ENCODE peak calls at places on chromosome 19, in six cellular contexts. X, W, C, N, E and R are unnamed samples.
A peak's percentile ranks its signal among the peaks of the same experiment; 100 is the strongest.

GRCh38 chr19:50795665-50796073 is 5.5 kb downstream of the ACP4 start:
- DNase-seq in X (no peak), W (no peak), C (no peak), N (no peak), E (no peak), R (no peak)

GRCh38 chr19:54889566-54889965 is 15.5 kb downstream of the FCAR start:
- DNase-seq in X (no peak), W (no peak), C (no peak), N (no peak), E (no peak), R (no peak)

GRCh38 chr19:49469828-49470614 is 4.0 kb upstream of the FLT3LG start:
- DNase-seq in X (no peak), W (peak; percentile 53), C (peak; percentile 43), N (no peak), E (no peak), R (no peak)

GRCh38 chr19:38304866-38305429 is 897 bp downstream of the C19orf33 start:
- DNase-seq in X (no peak), W (peak; percentile 98), C (no peak), N (peak; percentile 96), E (peak; percentile 98), R (peak; percentile 95)

GRCh38 chr19:40745402-40745780 is 4.9 kb downstream of the ACTMAP start:
- DNase-seq in X (peak; percentile 50), W (no peak), C (no peak), N (no peak), E (no peak), R (no peak)

GRCh38 chr19:12272980-12273901 is 21.4 kb downstream of the ZNF44 start:
- DNase-seq in X (peak; percentile 9), W (no peak), C (no peak), N (no peak), E (no peak), R (no peak)

GRCh38 chr19:41426116-41426841 is 895 bp downstream of the B3GNT8 start:
- DNase-seq in X (peak; percentile 10), W (no peak), C (no peak), N (no peak), E (no peak), R (no peak)

GRCh38 chr19:30158067-30158892 is 213.9 kb upstream of the ZNF536 start:
- DNase-seq in X (no peak), W (no peak), C (no peak), N (no peak), E (no peak), R (no peak)

GRCh38 chr19:11020982-11021759 is 60.3 kb downstream of the SMARCA4 start:
- DNase-seq in X (no peak), W (no peak), C (no peak), N (no peak), E (no peak), R (no peak)

GRCh38 chr19:35592226-35592625 is 6.3 kb downstream of the PMIS2 start:
- DNase-seq in X (peak; percentile 53), W (peak; percentile 87), C (no peak), N (peak; percentile 76), E (no peak), R (peak; percentile 52)

GRCh38 chr19:952680-953500 is 27.1 kb downstream of the ARID3A start:
- DNase-seq in X (no peak), W (peak; percentile 58), C (no peak), N (no peak), E (peak; percentile 31), R (peak; percentile 58)

GRCh38 chr19:52691737-52692136 is 43.1 kb downstream of the ZNF611 start:
- DNase-seq in X (no peak), W (no peak), C (no peak), N (no peak), E (no peak), R (no peak)

GRCh38 chr19:10852098-10852800 is 4.0 kb downstream of the C19orf38 start:
- DNase-seq in X (peak; percentile 76), W (no peak), C (no peak), N (no peak), E (peak; percentile 37), R (peak; percentile 74)

GRCh38 chr19:4722671-4723464 is 774 bp downstream of the DPP9 start:
- DNase-seq in X (peak; percentile 87), W (no peak), C (peak; percentile 50), N (peak; percentile 10), E (no peak), R (peak; percentile 42)

GRCh38 chr19:11361037-11361770 is 6.0 kb downstream of the PLPPR2 start:
- DNase-seq in X (no peak), W (peak; percentile 99), C (no peak), N (peak; percentile 97), E (no peak), R (no peak)

GRCh38 chr19:41606215-41606837 is 20.5 kb downstream of the CEACAM4 start:
- DNase-seq in X (no peak), W (no peak), C (no peak), N (no peak), E (no peak), R (no peak)

GRCh38 chr19:39053276-39054090 is 21.1 kb upstream of the FBXO27 start:
- DNase-seq in X (no peak), W (no peak), C (no peak), N (no peak), E (no peak), R (no peak)

GRCh38 chr19:38298841-38299680 is 5.0 kb upstream of the C19orf33 start:
- DNase-seq in X (no peak), W (no peak), C (no peak), N (no peak), E (peak; percentile 39), R (peak; percentile 50)

GRCh38 chr19:55472463-55472862 is 4.0 kb upstream of the ZNF628 start:
- DNase-seq in X (peak; percentile 67), W (no peak), C (no peak), N (no peak), E (peak; percentile 82), R (peak; percentile 86)

GRCh38 chr19:35896643-35897040 is 3.7 kb downstream of the NFKBID start:
- DNase-seq in X (no peak), W (no peak), C (no peak), N (no peak), E (no peak), R (no peak)

GRCh38 chr19:41000310-41000737 is 9.2 kb downstream of the CYP2B6 start:
- DNase-seq in X (peak; percentile 2), W (no peak), C (no peak), N (no peak), E (peak; percentile 68), R (peak; percentile 92)

GRCh38 chr19:35468637-35469036 is 20.6 kb downstream of the FFAR2 start:
- DNase-seq in X (peak; percentile 56), W (peak; percentile 77), C (peak; percentile 61), N (peak; percentile 59), E (peak; percentile 55), R (peak; percentile 43)

GRCh38 chr19:30564551-30565011 is 192.4 kb downstream of the ZNF536 start:
- DNase-seq in X (no peak), W (peak; percentile 55), C (no peak), N (no peak), E (no peak), R (no peak)

GRCh38 chr19:7544626-7545025 is 9.1 kb downstream of the PNPLA6 start:
- DNase-seq in X (no peak), W (no peak), C (no peak), N (no peak), E (no peak), R (no peak)

GRCh38 chr19:35533822-35534521 is 716 bp downstream of the GAPDHS start:
- DNase-seq in X (peak; percentile 48), W (peak; percentile 82), C (no peak), N (peak; percentile 58), E (peak; percentile 34), R (no peak)

GRCh38 chr19:41218615-41219507 is at the start of gene AXL:
- DNase-seq in X (peak; percentile 84), W (peak; percentile 98), C (no peak), N (peak; percentile 94), E (peak; percentile 87), R (peak; percentile 56)

GRCh38 chr19:8491574-8491973 is 10.9 kb downstream of the PRAM1 start:
- DNase-seq in X (no peak), W (peak; percentile 65), C (no peak), N (no peak), E (no peak), R (no peak)

GRCh38 chr19:8487137-8487851 is 15.1 kb downstream of the PRAM1 start:
- DNase-seq in X (no peak), W (no peak), C (no peak), N (no peak), E (no peak), R (no peak)

GRCh38 chr19:42175952-42176648 is 41.4 kb downstream of the DEDD2 start:
- DNase-seq in X (peak; percentile 63), W (peak; percentile 75), C (no peak), N (peak; percentile 65), E (peak; percentile 19), R (peak; percentile 19)

GRCh38 chr19:14439014-14439413 is 5.9 kb downstream of the PKN1 start:
- DNase-seq in X (no peak), W (no peak), C (no peak), N (no peak), E (no peak), R (no peak)

GRCh38 chr19:4811328-4812131 is 20.0 kb downstream of the TICAM1 start:
- DNase-seq in X (peak; percentile 67), W (peak; percentile 75), C (peak; percentile 74), N (peak; percentile 72), E (peak; percentile 75), R (peak; percentile 88)

GRCh38 chr19:1079566-1080111 is 12.7 kb downstream of the ARHGAP45 start:
- DNase-seq in X (no peak), W (peak; percentile 61), C (no peak), N (no peak), E (no peak), R (no peak)

GRCh38 chr19:58097783-58098681 is at the start of gene ZSCAN18:
- DNase-seq in X (peak; percentile 99), W (peak; percentile 99), C (no peak), N (peak; percentile 100), E (peak; percentile 99), R (no peak)

GRCh38 chr19:34287676-34288140 is 33.4 kb downstream of the GARRE1 start:
- DNase-seq in X (no peak), W (no peak), C (no peak), N (no peak), E (no peak), R (no peak)
- H3F3A ChIP-seq in X (peaks cover 5% of the 10 kb centered on the region), W (peaks cover 3% of the 10 kb centered on the region), C (no peaks in the 10 kb centered on the region), N (peaks cover 4% of the 10 kb centered on the region), E (peaks cover 5% of the 10 kb centered on the region), R (no peaks in the 10 kb centered on the region)

DNA sequence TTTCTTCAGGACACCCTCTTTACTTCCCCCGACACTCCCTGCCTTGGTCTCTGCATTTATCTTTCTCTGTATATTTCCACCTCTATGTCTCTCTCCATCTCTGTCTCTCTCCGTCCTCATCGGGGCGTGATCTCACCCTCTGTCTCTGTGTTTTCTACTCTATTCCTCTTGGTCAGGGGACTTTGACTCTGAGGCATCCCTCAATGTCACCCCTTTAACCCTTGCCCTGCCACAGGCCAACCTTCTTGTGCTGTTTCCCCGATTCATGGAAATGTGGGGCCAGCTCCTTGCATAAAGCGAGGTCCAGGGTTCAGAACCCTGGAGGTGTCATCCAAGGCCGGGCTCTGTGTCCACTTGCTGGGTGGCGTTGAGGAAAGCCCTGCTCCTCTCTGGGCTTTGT is 46.8 kb downstream of the COLGALT1 start:
- DNase-seq in X (no peak), W (peak; percentile 43), C (no peak), N (no peak), E (no peak), R (no peak)
- TF ChIP-seq EZH2 in X (no peak), W (no peak), C (no peak), N (no peak), E (no peak), R (no peak)

GRCh38 chr19:2232286-2233151 is 3.6 kb downstream of the PLEKHJ1 start:
- DNase-seq in X (no peak), W (no peak), C (no peak), N (no peak), E (no peak), R (no peak)
- H3K4me2 ChIP-seq in X (no peak overlapping the region), W (no peak overlapping the region), C (no peak overlapping the region), N (no peak overlapping the region), E (no peak overlapping the region), R (no peak overlapping the region)

GRCh38 chr19:34228762-34229161 is 25.6 kb upstream of the GARRE1 start:
- DNase-seq in X (no peak), W (no peak), C (no peak), N (no peak), E (no peak), R (no peak)
- H3F3A ChIP-seq in X (peaks cover 69% of the 10 kb centered on the region), W (peaks cover 22% of the 10 kb centered on the region), C (no peaks in the 10 kb centered on the region), N (peaks cover 32% of the 10 kb centered on the region), E (peaks cover 45% of the 10 kb centered on the region), R (no peaks in the 10 kb centered on the region)